ENCODE peak calls at places on chromosomes 4 and X, in five cellular contexts. P is GM13977, E is breast epithelium, S is SW480, H is NCI-H1092. X is an unnamed sample.

GRCh38 chrX:2243913-2244460 is 256.8 kb downstream of the DHRSX start:
- DNase-seq in E (no peak), H (no peak), P (no peak), S (no peak), X (no peak)

GRCh38 chr4:56858302-56858644 is 36.8 kb upstream of the SPINK2 start:
- DNase-seq in E (no peak), S (no peak), P (no peak), H (no peak), X (no peak)

GRCh38 chr4:158170691-158171455 is 2.0 kb downstream of the GASK1B start:
- DNase-seq in H (no peak), S (no peak), E (peak), P (peak), X (no peak)

GRCh38 chr4:5471206-5471605 is 237.2 kb downstream of the EVC2 start:
- DNase-seq in H (no peak), S (no peak), P (no peak), E (no peak), X (no peak)

GRCh38 chr4:32987111-32987510 is 2266.9 kb downstream of the PCDH7 start:
- DNase-seq in H (no peak), P (no peak), E (no peak), S (no peak), X (peak)

GRCh38 chrX:7215842-7216241 is 67.9 kb upstream of the PUDP start:
- DNase-seq in P (no peak), E (no peak), H (no peak), S (no peak), X (no peak)

GRCh38 chrX:10011261-10011931 is 44.2 kb downstream of the CLDN34 start:
- DNase-seq in P (no peak), E (no peak), H (no peak), S (no peak), X (no peak)

GRCh38 chr4:52658671-52659015 is 458 bp downstream of the USP46 start:
- DNase-seq in E (no peak), S (no peak), H (no peak), P (no peak), X (no peak)

GRCh38 chr4:17583944-17584343 is 6.9 kb downstream of the LAP3 start:
- DNase-seq in E (no peak), P (no peak), S (no peak), H (no peak), X (no peak)

GRCh38 chrX:12423346-12423745 is 285.1 kb downstream of the FRMPD4 start:
- DNase-seq in E (no peak), H (no peak), P (no peak), S (no peak), X (peak)

GRCh38 chr4:84878090-84878489 is 88.4 kb downstream of the WDFY3 start:
- DNase-seq in P (no peak), H (no peak), S (no peak), E (no peak), X (no peak)

GRCh38 chrX:34559325-34559724 is 97.8 kb downstream of the TMEM47 start:
- DNase-seq in S (no peak), H (no peak), P (no peak), E (no peak), X (no peak)

GRCh38 chr4:153616005-153616555 is 68.0 kb upstream of the TLR2 start:
- DNase-seq in E (no peak), H (no peak), P (no peak), S (no peak), X (no peak)

GRCh38 chr4:102757681-102758080 is 3.1 kb downstream of the MANBA start:
- DNase-seq in E (no peak), P (no peak), H (no peak), S (no peak), X (no peak)

GRCh38 chr4:157115613-157116340 is 39.8 kb downstream of the GLRB start:
- DNase-seq in E (no peak), H (no peak), P (no peak), S (peak), X (peak)

GRCh38 chrX:72048515-72049455 is 82.9 kb downstream of the RTL5 start:
- DNase-seq in P (no peak), H (peak), S (peak), E (no peak), X (no peak)

GRCh38 chr4:141977433-141977832 is 341.1 kb downstream of the IL15 start:
- DNase-seq in P (no peak), H (no peak), S (no peak), E (no peak), X (no peak)

GRCh38 chr4:56863441-56864129 is 42.1 kb upstream of the SPINK2 start:
- DNase-seq in P (no peak), E (no peak), H (no peak), S (no peak), X (no peak)

GRCh38 chr4:18578307-18578706 is 556.8 kb upstream of the LCORL start:
- DNase-seq in H (no peak), E (no peak), S (no peak), P (no peak), X (no peak)

GRCh38 chr4:77172336-77172735 is 15.3 kb downstream of the CCNG2 start:
- DNase-seq in H (no peak), S (peak), P (no peak), E (no peak), X (peak)

GRCh38 chr4:104969394-104970066 is 177.1 kb upstream of the TET2 start:
- DNase-seq in E (no peak), P (no peak), S (no peak), H (no peak), X (no peak)

GRCh38 chrX:118437283-118437682 is 58.3 kb upstream of the DOCK11 start:
- DNase-seq in P (no peak), E (no peak), S (no peak), H (no peak), X (no peak)

GRCh38 chr4:4430492-4431195 is 43.7 kb downstream of the NSG1 start:
- DNase-seq in P (peak), H (no peak), S (peak), E (no peak), X (peak)